ENCODE peak calls at places on chromosomes 11 and 22, in four cellular contexts. One of them, this sample, is unnamed.

GRCh38 chr11:124693142-124693541 is 19.4 kb downstream of the SPA17 start:
- DNase-seq in fibroblast of pulmonary artery: no peak
- DNase-seq in transverse colon: no peak
- DNase-seq in fibroblast of lung: no peak
- DNase-seq in this sample: no peak

GRCh38 chr11:128660957-128661356 is 32.9 kb upstream of the FLI1 start:
- DNase-seq in fibroblast of pulmonary artery: peak; percentile 56
- DNase-seq in fibroblast of lung: no peak
- DNase-seq in transverse colon: no peak
- DNase-seq in this sample: no peak

GRCh38 chr22:24380220-24381218 is 46.9 kb upstream of the ADORA2A start:
- DNase-seq in transverse colon: no peak
- DNase-seq in fibroblast of lung: no peak
- DNase-seq in fibroblast of pulmonary artery: no peak
- DNase-seq in this sample: no peak

GRCh38 chr22:23520875-23521441 is 59.1 kb downstream of the IGLL1 start:
- DNase-seq in transverse colon: no peak
- DNase-seq in fibroblast of lung: peak; percentile 33
- DNase-seq in fibroblast of pulmonary artery: peak; percentile 64
- DNase-seq in this sample: no peak

GRCh38 chr22:33512961-33513360 is 407.3 kb downstream of the LARGE1 start:
- DNase-seq in transverse colon: no peak
- DNase-seq in fibroblast of pulmonary artery: peak; percentile 8
- DNase-seq in fibroblast of lung: peak; percentile 1
- DNase-seq in this sample: no peak

GRCh38 chr11:111623527-111624030 is 21.3 kb downstream of the SIK2 start:
- DNase-seq in fibroblast of lung: no peak
- DNase-seq in transverse colon: peak; percentile 65
- DNase-seq in fibroblast of pulmonary artery: no peak
- DNase-seq in this sample: no peak

GRCh38 chr11:45209904-45210699 is 63.7 kb downstream of the PRDM11 start:
- DNase-seq in fibroblast of lung: peak; percentile 84
- DNase-seq in fibroblast of pulmonary artery: peak; percentile 91
- DNase-seq in transverse colon: peak; percentile 72
- DNase-seq in this sample: peak; percentile 46

GRCh38 chr11:96303067-96303466 is 39.9 kb downstream of the MAML2 start:
- DNase-seq in fibroblast of pulmonary artery: peak; percentile 88
- DNase-seq in fibroblast of lung: peak; percentile 74
- DNase-seq in transverse colon: no peak
- DNase-seq in this sample: no peak

GRCh38 chr22:24284747-24285203 is 14.1 kb downstream of the SPECC1L start:
- DNase-seq in fibroblast of lung: peak; percentile 20
- DNase-seq in transverse colon: no peak
- DNase-seq in fibroblast of pulmonary artery: peak; percentile 17
- DNase-seq in this sample: peak; percentile 38

GRCh38 chr22:30326704-30327362 is at the start of gene TBC1D10A:
- DNase-seq in transverse colon: peak; percentile 96
- DNase-seq in fibroblast of lung: peak; percentile 80
- DNase-seq in fibroblast of pulmonary artery: peak; percentile 87
- DNase-seq in this sample: peak; percentile 96

GRCh38 chr11:46222485-46223251 is 54.8 kb upstream of the CREB3L1 start:
- DNase-seq in fibroblast of pulmonary artery: no peak
- DNase-seq in transverse colon: no peak
- DNase-seq in fibroblast of lung: no peak
- DNase-seq in this sample: no peak

GRCh38 chr11:62702241-62702640 is 5.0 kb downstream of the BSCL2 start:
- DNase-seq in fibroblast of pulmonary artery: no peak
- DNase-seq in transverse colon: no peak
- DNase-seq in fibroblast of lung: no peak
- DNase-seq in this sample: no peak

GRCh38 chr11:11141019-11141418 is 212.0 kb downstream of the CSNK2A3 start:
- DNase-seq in fibroblast of lung: no peak
- DNase-seq in fibroblast of pulmonary artery: no peak
- DNase-seq in transverse colon: no peak
- DNase-seq in this sample: no peak

GRCh38 chr11:77842451-77843121 is 21.6 kb downstream of the AAMDC start:
- DNase-seq in fibroblast of lung: no peak
- DNase-seq in transverse colon: no peak
- DNase-seq in fibroblast of pulmonary artery: peak; percentile 59
- DNase-seq in this sample: no peak

GRCh38 chr11:115765803-115766239 is 261.6 kb upstream of the CADM1 start:
- DNase-seq in transverse colon: no peak
- DNase-seq in fibroblast of lung: peak; percentile 77
- DNase-seq in fibroblast of pulmonary artery: no peak
- DNase-seq in this sample: no peak

GRCh38 chr11:96279421-96280290 is 63.3 kb downstream of the MAML2 start:
- DNase-seq in transverse colon: no peak
- DNase-seq in fibroblast of lung: peak; percentile 38
- DNase-seq in fibroblast of pulmonary artery: peak; percentile 41
- DNase-seq in this sample: no peak

GRCh38 chr22:37162221-37163095 is 12.7 kb upstream of the IL2RB start:
- DNase-seq in fibroblast of pulmonary artery: no peak
- DNase-seq in transverse colon: peak; percentile 49
- DNase-seq in fibroblast of lung: no peak
- DNase-seq in this sample: no peak

GRCh38 chr11:43989162-43989961 is 46.9 kb downstream of the C11orf96 start:
- DNase-seq in fibroblast of lung: no peak
- DNase-seq in transverse colon: no peak
- DNase-seq in fibroblast of pulmonary artery: peak; percentile 34
- DNase-seq in this sample: no peak

GRCh38 chr11:124898711-124899110 is 1.0 kb upstream of the ROBO4 start:
- DNase-seq in fibroblast of pulmonary artery: peak; percentile 94
- DNase-seq in fibroblast of lung: peak; percentile 79
- DNase-seq in transverse colon: no peak
- DNase-seq in this sample: no peak

GRCh38 chr22:46734830-46735453 is 3.1 kb downstream of the CERK start:
- DNase-seq in fibroblast of pulmonary artery: no peak
- DNase-seq in fibroblast of lung: no peak
- DNase-seq in transverse colon: peak; percentile 72
- DNase-seq in this sample: peak; percentile 90

GRCh38 chr11:116893437-116893836 is 56.0 kb upstream of the APOA1 start:
- DNase-seq in transverse colon: no peak
- DNase-seq in fibroblast of lung: no peak
- DNase-seq in fibroblast of pulmonary artery: no peak
- DNase-seq in this sample: no peak

GRCh38 chr11:116895053-116895757 is 57.8 kb upstream of the APOA1 start:
- DNase-seq in transverse colon: peak; percentile 15
- DNase-seq in fibroblast of lung: peak; percentile 22
- DNase-seq in fibroblast of pulmonary artery: peak; percentile 29
- DNase-seq in this sample: no peak

GRCh38 chr11:116893906-116894305 is 56.5 kb upstream of the APOA1 start:
- DNase-seq in fibroblast of lung: no peak
- DNase-seq in fibroblast of pulmonary artery: no peak
- DNase-seq in transverse colon: no peak
- DNase-seq in this sample: no peak

GRCh38 chr11:116892374-116892773 is 55.0 kb upstream of the APOA1 start:
- DNase-seq in fibroblast of pulmonary artery: no peak
- DNase-seq in fibroblast of lung: no peak
- DNase-seq in transverse colon: no peak
- DNase-seq in this sample: no peak

GRCh38 chr11:116896211-116896610 is 58.8 kb upstream of the APOA1 start:
- DNase-seq in transverse colon: no peak
- DNase-seq in fibroblast of lung: no peak
- DNase-seq in fibroblast of pulmonary artery: no peak
- DNase-seq in this sample: no peak
- H3K4me3 ChIP-seq in transverse colon: no peak overlapping the region
- H3K4me3 ChIP-seq in fibroblast of lung: no peak overlapping the region
- H3K4me3 ChIP-seq in fibroblast of pulmonary artery: no peak overlapping the region
- H3K4me3 ChIP-seq in this sample: no peak overlapping the region

DNA sequence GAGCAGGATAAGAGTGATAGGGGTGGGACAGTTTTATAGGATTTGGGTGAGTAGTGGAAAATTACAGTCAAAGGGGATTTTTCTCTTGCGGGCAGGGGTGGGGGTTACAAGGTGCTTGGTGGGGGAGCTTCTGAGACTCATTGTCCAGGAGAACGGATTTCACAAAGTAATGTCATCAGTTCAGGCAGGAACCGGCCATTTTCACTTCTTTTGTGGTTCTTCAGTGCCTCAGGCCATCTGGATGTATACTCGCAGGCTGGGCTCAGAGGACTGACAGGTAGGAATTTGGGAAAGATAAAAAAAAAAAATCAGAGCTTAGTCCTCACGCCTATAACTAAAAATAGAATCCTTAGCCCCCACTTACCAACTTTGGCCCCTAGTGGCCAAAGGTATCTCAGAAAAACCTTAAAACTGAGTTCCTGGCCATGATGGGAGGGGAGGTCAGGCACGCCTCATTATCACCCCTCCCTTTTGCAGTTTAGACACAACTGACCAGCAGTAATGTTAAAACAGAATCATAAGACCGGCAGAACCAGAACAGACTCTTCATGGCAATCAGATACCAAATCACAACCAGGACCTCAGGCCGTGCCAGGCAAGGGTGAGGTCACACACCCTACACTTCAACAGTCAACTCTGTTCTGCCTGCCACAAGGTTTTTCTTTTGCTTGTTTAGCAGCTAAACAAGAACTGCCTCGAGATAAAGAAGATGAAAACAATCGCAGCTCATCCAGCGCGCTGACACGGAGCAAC is 8.9 kb upstream of the APOBEC3G start:
- DNase-seq in fibroblast of lung: no peak
- DNase-seq in transverse colon: no peak
- DNase-seq in fibroblast of pulmonary artery: no peak
- DNase-seq in this sample: no peak
- H3K4me3 ChIP-seq in fibroblast of lung: no peak overlapping the region
- H3K4me3 ChIP-seq in transverse colon: no peak overlapping the region
- H3K4me3 ChIP-seq in fibroblast of pulmonary artery: no peak overlapping the region
- H3K4me3 ChIP-seq in this sample: no peak overlapping the region

GRCh38 chr11:68941324-68942089 is 37.8 kb downstream of the IGHMBP2 start:
- DNase-seq in transverse colon: no peak
- DNase-seq in fibroblast of lung: no peak
- DNase-seq in fibroblast of pulmonary artery: no peak
- DNase-seq in this sample: no peak
- H3K4me3 ChIP-seq in transverse colon: no peak overlapping the region
- H3K4me3 ChIP-seq in fibroblast of lung: no peak overlapping the region
- H3K4me3 ChIP-seq in fibroblast of pulmonary artery: no peak overlapping the region
- H3K4me3 ChIP-seq in this sample: no peak overlapping the region

GRCh38 chr22:50621491-50621880 is 6.5 kb downstream of the ARSA start:
- DNase-seq in fibroblast of pulmonary artery: no peak
- DNase-seq in transverse colon: peak; percentile 44
- DNase-seq in fibroblast of lung: no peak
- DNase-seq in this sample: peak; percentile 83
- H3K4me3 ChIP-seq in fibroblast of pulmonary artery: no peak overlapping the region
- H3K4me3 ChIP-seq in transverse colon: no peak overlapping the region
- H3K4me3 ChIP-seq in fibroblast of lung: no peak overlapping the region
- H3K4me3 ChIP-seq in this sample: peak overlapping the region; percentile 65

GRCh38 chr22:39925273-39925672 is 24.4 kb downstream of the GRAP2 start:
- DNase-seq in fibroblast of pulmonary artery: no peak
- DNase-seq in transverse colon: no peak
- DNase-seq in fibroblast of lung: no peak
- DNase-seq in this sample: no peak

GRCh38 chr22:39924286-39924685 is 23.4 kb downstream of the GRAP2 start:
- DNase-seq in fibroblast of lung: no peak
- DNase-seq in fibroblast of pulmonary artery: no peak
- DNase-seq in transverse colon: no peak
- DNase-seq in this sample: no peak

GRCh38 chr22:39926175-39927152 is 25.6 kb downstream of the GRAP2 start:
- DNase-seq in transverse colon: peak; percentile 28
- DNase-seq in fibroblast of lung: no peak
- DNase-seq in fibroblast of pulmonary artery: no peak
- DNase-seq in this sample: no peak

GRCh38 chr22:39928556-39929401 is 27.9 kb downstream of the GRAP2 start:
- DNase-seq in transverse colon: no peak
- DNase-seq in fibroblast of pulmonary artery: no peak
- DNase-seq in fibroblast of lung: no peak
- DNase-seq in this sample: no peak

DNA sequence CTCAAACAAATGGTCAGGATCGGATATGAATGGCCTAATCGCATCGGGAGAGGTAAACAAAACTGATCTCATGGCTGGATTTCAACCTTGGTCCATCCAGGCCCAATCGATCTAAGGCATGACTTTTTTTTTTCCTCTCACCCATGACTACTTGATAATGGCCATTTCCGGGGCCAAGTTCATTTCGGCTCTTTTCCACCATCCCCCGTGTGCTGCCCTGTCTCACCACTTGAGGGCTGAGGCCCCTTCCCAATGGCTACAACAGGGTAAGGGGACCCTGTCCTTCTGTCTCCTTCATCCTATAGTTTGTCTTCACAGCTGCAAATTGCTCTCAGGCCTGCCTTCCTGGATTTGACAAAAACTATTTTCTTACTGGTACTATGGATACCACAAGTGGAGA is 26.7 kb downstream of the GRAP2 start:
- DNase-seq in transverse colon: no peak
- DNase-seq in fibroblast of lung: no peak
- DNase-seq in fibroblast of pulmonary artery: no peak
- DNase-seq in this sample: no peak
- H3K4me3 ChIP-seq in transverse colon: no peak overlapping the region
- H3K4me3 ChIP-seq in fibroblast of lung: no peak overlapping the region
- H3K4me3 ChIP-seq in fibroblast of pulmonary artery: no peak overlapping the region
- H3K4me3 ChIP-seq in this sample: no peak overlapping the region

GRCh38 chr11:59560702-59561469 is 49.5 kb downstream of the OR4D9 start:
- DNase-seq in fibroblast of lung: peak; percentile 82
- DNase-seq in transverse colon: peak; percentile 91
- DNase-seq in fibroblast of pulmonary artery: peak; percentile 82
- DNase-seq in this sample: peak; percentile 93

GRCh38 chr11:59560290-59560701 is 49.0 kb downstream of the OR4D9 start:
- DNase-seq in fibroblast of pulmonary artery: peak; percentile 81
- DNase-seq in transverse colon: peak; percentile 69
- DNase-seq in fibroblast of lung: peak; percentile 78
- DNase-seq in this sample: peak; percentile 92

GRCh38 chr11:59557940-59558643 is 46.8 kb downstream of the OR4D9 start:
- DNase-seq in fibroblast of pulmonary artery: no peak
- DNase-seq in fibroblast of lung: peak; percentile 11
- DNase-seq in transverse colon: no peak
- DNase-seq in this sample: no peak

GRCh38 chr11:59562292-59562691 is 51.0 kb downstream of the OR4D9 start:
- DNase-seq in fibroblast of pulmonary artery: no peak
- DNase-seq in fibroblast of lung: no peak
- DNase-seq in transverse colon: no peak
- DNase-seq in this sample: no peak

DNA sequence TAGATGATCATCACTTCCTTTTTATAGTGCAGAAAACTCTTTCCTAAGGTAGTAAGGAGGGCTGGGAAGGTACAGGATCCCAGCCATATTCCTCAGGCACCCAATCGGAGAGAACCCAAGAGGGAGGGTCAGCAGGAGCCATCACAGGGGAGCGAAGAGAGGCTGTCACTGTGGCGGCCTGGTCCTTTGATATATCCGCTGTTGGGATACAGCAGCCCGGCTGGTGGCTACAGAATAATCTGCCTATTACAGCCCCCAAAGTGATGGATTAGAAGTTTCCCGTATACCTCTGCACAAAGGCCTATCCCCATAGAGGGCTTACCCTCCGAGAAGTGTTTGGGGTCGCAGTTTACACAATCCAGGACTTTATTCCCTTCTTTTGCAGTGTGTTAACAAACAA is 48.5 kb downstream of the OR4D9 start:
- DNase-seq in transverse colon: no peak
- DNase-seq in fibroblast of pulmonary artery: no peak
- DNase-seq in fibroblast of lung: no peak
- DNase-seq in this sample: no peak
- H3K4me3 ChIP-seq in transverse colon: no peak overlapping the region
- H3K4me3 ChIP-seq in fibroblast of pulmonary artery: peak overlapping the region; percentile 87
- H3K4me3 ChIP-seq in fibroblast of lung: no peak overlapping the region
- H3K4me3 ChIP-seq in this sample: peak overlapping the region; percentile 87